ENCODE peak calls at places on chromosomes 4 and X, in seven cellular contexts. One of them, this sample, is unnamed.
A peak's percentile ranks its signal among the peaks of the same experiment; 100 is the strongest.

GRCh38 chr4:53563824-53564223 is 27.5 kb downstream of the LNX1 start:
- DNase-seq in retinal pigment epithelial cell: peak; percentile 77
- DNase-seq in mesothelial cell of epicardium: no peak
- DNase-seq in GM20000: peak; percentile 50
- DNase-seq in CD8-positive, alpha-beta T cell: no peak
- DNase-seq in lung: no peak
- DNase-seq in AG09319: no peak
- DNase-seq in this sample: no peak

GRCh38 chr4:145680902-145681301 is 956 bp downstream of the C4orf51 start:
- DNase-seq in retinal pigment epithelial cell: no peak
- DNase-seq in mesothelial cell of epicardium: no peak
- DNase-seq in GM20000: no peak
- DNase-seq in CD8-positive, alpha-beta T cell: no peak
- DNase-seq in lung: no peak
- DNase-seq in AG09319: no peak
- DNase-seq in this sample: no peak

GRCh38 chr4:156053174-156053573 is 99.5 kb upstream of the CTSO start:
- DNase-seq in retinal pigment epithelial cell: no peak
- DNase-seq in mesothelial cell of epicardium: no peak
- DNase-seq in GM20000: no peak
- DNase-seq in CD8-positive, alpha-beta T cell: no peak
- DNase-seq in lung: no peak
- DNase-seq in AG09319: no peak
- DNase-seq in this sample: no peak

GRCh38 chrX:94057385-94057784 is 383.4 kb downstream of the FAM133A start:
- DNase-seq in retinal pigment epithelial cell: no peak
- DNase-seq in mesothelial cell of epicardium: no peak
- DNase-seq in GM20000: no peak
- DNase-seq in CD8-positive, alpha-beta T cell: no peak
- DNase-seq in lung: no peak
- DNase-seq in AG09319: no peak
- DNase-seq in this sample: no peak

GRCh38 chr4:132642196-132642817 is 506.8 kb upstream of the PCDH10 start:
- DNase-seq in retinal pigment epithelial cell: peak; percentile 24
- DNase-seq in mesothelial cell of epicardium: peak; percentile 41
- DNase-seq in GM20000: peak; percentile 27
- DNase-seq in CD8-positive, alpha-beta T cell: no peak
- DNase-seq in lung: no peak
- DNase-seq in AG09319: no peak
- DNase-seq in this sample: no peak

GRCh38 chrX:80207327-80207726 is 192.8 kb downstream of the TBX22 start:
- DNase-seq in retinal pigment epithelial cell: no peak
- DNase-seq in mesothelial cell of epicardium: no peak
- DNase-seq in GM20000: no peak
- DNase-seq in CD8-positive, alpha-beta T cell: no peak
- DNase-seq in lung: no peak
- DNase-seq in AG09319: no peak
- DNase-seq in this sample: no peak

GRCh38 chrX:26511621-26512363 is 295.8 kb downstream of the MAGEB5 start:
- DNase-seq in retinal pigment epithelial cell: no peak
- DNase-seq in mesothelial cell of epicardium: no peak
- DNase-seq in GM20000: no peak
- DNase-seq in CD8-positive, alpha-beta T cell: no peak
- DNase-seq in lung: no peak
- DNase-seq in AG09319: no peak
- DNase-seq in this sample: no peak

GRCh38 chr4:24794111-24794860 is 1.1 kb upstream of the SOD3 start:
- DNase-seq in retinal pigment epithelial cell: no peak
- DNase-seq in mesothelial cell of epicardium: no peak
- DNase-seq in GM20000: no peak
- DNase-seq in CD8-positive, alpha-beta T cell: no peak
- DNase-seq in lung: no peak
- DNase-seq in AG09319: no peak
- DNase-seq in this sample: no peak

GRCh38 chr4:185471235-185472062 is at the start of gene CCDC110:
- DNase-seq in retinal pigment epithelial cell: peak; percentile 67
- DNase-seq in mesothelial cell of epicardium: peak; percentile 93
- DNase-seq in GM20000: peak; percentile 100
- DNase-seq in CD8-positive, alpha-beta T cell: peak; percentile 85
- DNase-seq in lung: peak; percentile 94
- DNase-seq in AG09319: peak; percentile 89
- DNase-seq in this sample: peak; percentile 50

GRCh38 chr4:176635372-176636261 is 157.1 kb downstream of the VEGFC start:
- DNase-seq in retinal pigment epithelial cell: peak; percentile 50
- DNase-seq in mesothelial cell of epicardium: no peak
- DNase-seq in GM20000: no peak
- DNase-seq in CD8-positive, alpha-beta T cell: no peak
- DNase-seq in lung: no peak
- DNase-seq in AG09319: peak; percentile 25
- DNase-seq in this sample: no peak

GRCh38 chr4:186700746-186701145 is 22.9 kb downstream of the FAT1 start:
- DNase-seq in retinal pigment epithelial cell: no peak
- DNase-seq in mesothelial cell of epicardium: no peak
- DNase-seq in GM20000: no peak
- DNase-seq in CD8-positive, alpha-beta T cell: no peak
- DNase-seq in lung: no peak
- DNase-seq in AG09319: no peak
- DNase-seq in this sample: no peak

GRCh38 chr4:60241886-60242285 is 958.2 kb upstream of the ADGRL3 start:
- DNase-seq in retinal pigment epithelial cell: no peak
- DNase-seq in mesothelial cell of epicardium: no peak
- DNase-seq in GM20000: no peak
- DNase-seq in CD8-positive, alpha-beta T cell: no peak
- DNase-seq in lung: no peak
- DNase-seq in AG09319: no peak
- DNase-seq in this sample: no peak

GRCh38 chrX:153791104-153791852 is 2.9 kb downstream of the IDH3G start:
- DNase-seq in retinal pigment epithelial cell: no peak
- DNase-seq in mesothelial cell of epicardium: no peak
- DNase-seq in GM20000: no peak
- DNase-seq in CD8-positive, alpha-beta T cell: no peak
- DNase-seq in lung: no peak
- DNase-seq in AG09319: no peak
- DNase-seq in this sample: no peak

GRCh38 chr4:150117094-150117493 is 38.8 kb downstream of the DCLK2 start:
- DNase-seq in retinal pigment epithelial cell: no peak
- DNase-seq in mesothelial cell of epicardium: no peak
- DNase-seq in GM20000: no peak
- DNase-seq in CD8-positive, alpha-beta T cell: no peak
- DNase-seq in lung: no peak
- DNase-seq in AG09319: no peak
- DNase-seq in this sample: no peak

GRCh38 chr4:67853336-67853735 is 30.5 kb downstream of the TMPRSS11D start:
- DNase-seq in retinal pigment epithelial cell: no peak
- DNase-seq in mesothelial cell of epicardium: no peak
- DNase-seq in GM20000: no peak
- DNase-seq in CD8-positive, alpha-beta T cell: no peak
- DNase-seq in lung: peak; percentile 42
- DNase-seq in AG09319: no peak
- DNase-seq in this sample: no peak

GRCh38 chr4:33126002-33126401 is 2405.8 kb downstream of the PCDH7 start:
- DNase-seq in retinal pigment epithelial cell: no peak
- DNase-seq in mesothelial cell of epicardium: no peak
- DNase-seq in GM20000: no peak
- DNase-seq in CD8-positive, alpha-beta T cell: no peak
- DNase-seq in lung: no peak
- DNase-seq in AG09319: no peak
- DNase-seq in this sample: no peak

GRCh38 chrX:107654778-107655761 is 26.8 kb downstream of the PRPS1 start:
- DNase-seq in retinal pigment epithelial cell: no peak
- DNase-seq in mesothelial cell of epicardium: peak; percentile 63
- DNase-seq in GM20000: peak; percentile 13
- DNase-seq in CD8-positive, alpha-beta T cell: peak; percentile 68
- DNase-seq in lung: peak; percentile 76
- DNase-seq in AG09319: peak; percentile 59
- DNase-seq in this sample: peak; percentile 70

GRCh38 chrX:50905334-50905733 is 5.2 kb upstream of the BMP15 start:
- DNase-seq in retinal pigment epithelial cell: no peak
- DNase-seq in mesothelial cell of epicardium: no peak
- DNase-seq in GM20000: no peak
- DNase-seq in CD8-positive, alpha-beta T cell: no peak
- DNase-seq in lung: no peak
- DNase-seq in AG09319: no peak
- DNase-seq in this sample: no peak

GRCh38 chrX:109890300-109890699 is 112.6 kb upstream of the TMEM164 start:
- DNase-seq in retinal pigment epithelial cell: no peak
- DNase-seq in mesothelial cell of epicardium: no peak
- DNase-seq in GM20000: no peak
- DNase-seq in CD8-positive, alpha-beta T cell: no peak
- DNase-seq in lung: no peak
- DNase-seq in AG09319: no peak
- DNase-seq in this sample: no peak

GRCh38 chrX:109886122-109886761 is 116.7 kb upstream of the TMEM164 start:
- DNase-seq in retinal pigment epithelial cell: no peak
- DNase-seq in mesothelial cell of epicardium: no peak
- DNase-seq in GM20000: peak; percentile 34
- DNase-seq in CD8-positive, alpha-beta T cell: peak; percentile 20
- DNase-seq in lung: no peak
- DNase-seq in AG09319: peak; percentile 14
- DNase-seq in this sample: no peak

GRCh38 chrX:109890910-109891502 is 111.9 kb upstream of the TMEM164 start:
- DNase-seq in retinal pigment epithelial cell: no peak
- DNase-seq in mesothelial cell of epicardium: peak; percentile 67
- DNase-seq in GM20000: peak; percentile 51
- DNase-seq in CD8-positive, alpha-beta T cell: peak; percentile 30
- DNase-seq in lung: peak; percentile 43
- DNase-seq in AG09319: no peak
- DNase-seq in this sample: no peak

DNA sequence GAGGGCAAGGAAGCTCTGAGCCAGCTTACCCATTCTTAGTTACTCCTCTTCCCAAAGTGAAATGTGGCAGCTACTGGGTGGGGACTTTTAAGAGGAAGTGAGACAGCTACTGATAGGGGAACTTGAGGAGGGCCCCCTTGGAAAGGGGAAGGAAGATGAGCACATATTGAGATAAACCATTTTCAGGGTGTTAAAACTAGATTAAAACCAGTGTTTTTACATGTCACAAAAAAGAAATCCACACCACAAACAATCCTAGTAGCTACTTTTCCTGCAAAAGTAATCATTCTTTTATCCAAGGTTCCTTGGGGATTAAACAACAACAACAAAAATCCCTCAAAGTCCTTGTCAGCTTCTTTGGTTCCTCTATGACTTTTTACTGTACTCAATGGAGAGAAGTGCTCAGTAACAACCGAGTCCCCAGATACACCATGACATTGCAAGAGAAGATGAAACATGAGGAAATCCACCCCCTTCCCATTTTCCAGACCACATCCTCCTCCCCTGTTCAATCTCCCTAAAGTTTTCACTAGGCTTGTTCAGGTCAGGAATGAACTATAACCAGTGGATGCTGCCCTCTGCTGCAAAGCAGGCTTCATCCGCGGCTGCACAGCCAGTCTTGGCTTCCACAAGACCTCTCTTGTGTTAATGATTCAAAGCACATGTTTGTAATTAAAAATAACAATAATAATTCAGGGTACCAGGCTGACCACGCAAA is 113.5 kb upstream of the TMEM164 start:
- DNase-seq in retinal pigment epithelial cell: no peak
- DNase-seq in mesothelial cell of epicardium: no peak
- DNase-seq in GM20000: no peak
- DNase-seq in CD8-positive, alpha-beta T cell: no peak
- DNase-seq in lung: no peak
- DNase-seq in AG09319: peak; percentile 15
- DNase-seq in this sample: no peak
- TF ChIP-seq CTCF in retinal pigment epithelial cell: peak; percentile 37
- TF ChIP-seq CTCF in mesothelial cell of epicardium: no peak
- TF ChIP-seq CTCF in GM20000: no peak
- TF ChIP-seq CTCF in CD8-positive, alpha-beta T cell: no peak
- TF ChIP-seq CTCF in lung: no peak
- TF ChIP-seq CTCF in AG09319: peak; percentile 53
- TF ChIP-seq CTCF in this sample: peak; percentile 44

GRCh38 chrX:22760513-22761057 is 239.2 kb upstream of the DDX53 start:
- DNase-seq in retinal pigment epithelial cell: no peak
- DNase-seq in mesothelial cell of epicardium: no peak
- DNase-seq in GM20000: no peak
- DNase-seq in CD8-positive, alpha-beta T cell: no peak
- DNase-seq in lung: no peak
- DNase-seq in AG09319: no peak
- DNase-seq in this sample: no peak
- TF ChIP-seq CTCF in retinal pigment epithelial cell: no peak
- TF ChIP-seq CTCF in mesothelial cell of epicardium: no peak
- TF ChIP-seq CTCF in GM20000: no peak
- TF ChIP-seq CTCF in CD8-positive, alpha-beta T cell: no peak
- TF ChIP-seq CTCF in lung: no peak
- TF ChIP-seq CTCF in AG09319: no peak
- TF ChIP-seq CTCF in this sample: no peak

GRCh38 chrX:129754266-129755024 is 15.7 kb downstream of the XPNPEP2 start:
- DNase-seq in retinal pigment epithelial cell: no peak
- DNase-seq in mesothelial cell of epicardium: no peak
- DNase-seq in GM20000: no peak
- DNase-seq in CD8-positive, alpha-beta T cell: no peak
- DNase-seq in lung: no peak
- DNase-seq in AG09319: no peak
- DNase-seq in this sample: no peak
- TF ChIP-seq CTCF in retinal pigment epithelial cell: peak; percentile 46
- TF ChIP-seq CTCF in mesothelial cell of epicardium: peak; percentile 17
- TF ChIP-seq CTCF in GM20000: no peak
- TF ChIP-seq CTCF in CD8-positive, alpha-beta T cell: no peak
- TF ChIP-seq CTCF in lung: no peak
- TF ChIP-seq CTCF in AG09319: peak; percentile 26
- TF ChIP-seq CTCF in this sample: peak; percentile 58

GRCh38 chr4:72948080-72948479 is 121.4 kb downstream of the COX18 start:
- DNase-seq in retinal pigment epithelial cell: no peak
- DNase-seq in mesothelial cell of epicardium: no peak
- DNase-seq in GM20000: no peak
- DNase-seq in CD8-positive, alpha-beta T cell: no peak
- DNase-seq in lung: no peak
- DNase-seq in AG09319: no peak
- DNase-seq in this sample: no peak

GRCh38 chr4:72951628-72952027 is 117.9 kb downstream of the COX18 start:
- DNase-seq in retinal pigment epithelial cell: no peak
- DNase-seq in mesothelial cell of epicardium: no peak
- DNase-seq in GM20000: no peak
- DNase-seq in CD8-positive, alpha-beta T cell: no peak
- DNase-seq in lung: no peak
- DNase-seq in AG09319: no peak
- DNase-seq in this sample: no peak

GRCh38 chr4:72954811-72955210 is 114.7 kb downstream of the COX18 start:
- DNase-seq in retinal pigment epithelial cell: no peak
- DNase-seq in mesothelial cell of epicardium: no peak
- DNase-seq in GM20000: no peak
- DNase-seq in CD8-positive, alpha-beta T cell: no peak
- DNase-seq in lung: no peak
- DNase-seq in AG09319: no peak
- DNase-seq in this sample: no peak

GRCh38 chr4:72945719-72946336 is 123.7 kb downstream of the COX18 start:
- DNase-seq in retinal pigment epithelial cell: no peak
- DNase-seq in mesothelial cell of epicardium: no peak
- DNase-seq in GM20000: no peak
- DNase-seq in CD8-positive, alpha-beta T cell: no peak
- DNase-seq in lung: no peak
- DNase-seq in AG09319: no peak
- DNase-seq in this sample: no peak

DNA sequence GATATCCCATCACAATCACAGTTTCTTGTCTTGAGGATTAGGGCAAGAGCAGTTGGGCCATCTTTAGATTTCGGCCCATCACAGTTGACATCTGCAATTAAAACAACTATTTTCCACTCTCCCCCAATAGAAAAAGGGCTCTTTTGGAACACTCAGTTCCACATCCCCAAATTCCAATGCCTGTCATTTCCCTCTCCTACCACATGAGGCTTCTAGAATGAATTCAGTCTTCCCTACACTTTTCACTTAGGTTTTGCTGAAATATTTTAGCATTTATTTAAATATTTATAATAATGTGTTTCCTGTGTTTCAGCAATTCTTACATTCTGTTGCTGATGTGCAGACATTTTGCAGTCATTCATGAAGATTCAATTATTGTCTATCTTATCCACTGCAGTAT is 118.4 kb downstream of the COX18 start:
- DNase-seq in retinal pigment epithelial cell: no peak
- DNase-seq in mesothelial cell of epicardium: no peak
- DNase-seq in GM20000: no peak
- DNase-seq in CD8-positive, alpha-beta T cell: no peak
- DNase-seq in lung: no peak
- DNase-seq in AG09319: no peak
- DNase-seq in this sample: no peak
- TF ChIP-seq CTCF in retinal pigment epithelial cell: peak; percentile 32
- TF ChIP-seq CTCF in mesothelial cell of epicardium: peak; percentile 48
- TF ChIP-seq CTCF in GM20000: no peak
- TF ChIP-seq CTCF in CD8-positive, alpha-beta T cell: no peak
- TF ChIP-seq CTCF in lung: no peak
- TF ChIP-seq CTCF in AG09319: peak; percentile 6
- TF ChIP-seq CTCF in this sample: peak; percentile 29

This sample was measured in epithelial cell of proximal tubule.